ENCODE peak calls at places on chromosomes 7 and 10, in seven cellular contexts. T is esophagus muscularis mucosa, R is thyroid gland, W is GM12878, J is prostate gland, K is NB4, C is ovary. X is an unnamed sample.

GRCh38 chr7:137882806-137883205 is 36.0 kb upstream of the DGKI start:
- DNase-seq in R (no peak), C (no peak), W (no peak), J (no peak), T (no peak), K (no peak), X (no peak)

GRCh38 chr7:128671992-128672391 is at the start of gene GARIN1A:
- DNase-seq in J (no peak), K (no peak), T (no peak), W (no peak), C (no peak), R (no peak), X (no peak)

GRCh38 chr7:116697761-116698160 is 25.8 kb downstream of the MET start:
- DNase-seq in C (no peak), K (no peak), R (no peak), T (no peak), W (no peak), J (no peak), X (no peak)

GRCh38 chr7:32890553-32891045 is 961 bp downstream of the KBTBD2 start:
- DNase-seq in J (peak), R (peak), K (peak), T (no peak), C (no peak), W (peak), X (peak)

GRCh38 chr7:143240323-143241168 is 18.7 kb downstream of the TAS2R40 start:
- DNase-seq in W (no peak), C (peak), J (peak), T (no peak), R (peak), K (peak), X (peak)

GRCh38 chr10:78856421-78856820 is 212.3 kb upstream of the ZMIZ1 start:
- DNase-seq in R (peak), K (no peak), C (peak), J (no peak), W (no peak), T (no peak), X (peak)

GRCh38 chr10:76858721-76859120 is 778.9 kb downstream of the KCNMA1 start:
- DNase-seq in C (no peak), R (no peak), K (no peak), T (no peak), J (no peak), W (no peak), X (no peak)

GRCh38 chr10:100998183-100998990 is 1.2 kb upstream of the LZTS2 start:
- DNase-seq in C (peak), W (no peak), K (peak), J (peak), R (peak), T (no peak), X (peak)

GRCh38 chr7:30206466-30206865 is 71.7 kb downstream of the MTURN start:
- DNase-seq in T (peak), K (no peak), J (no peak), W (no peak), R (no peak), C (no peak), X (no peak)

GRCh38 chr7:137846588-137847417 is at the start of gene DGKI:
- DNase-seq in K (no peak), W (no peak), J (no peak), T (no peak), R (peak), C (peak), X (no peak)

GRCh38 chr7:25073451-25073850 is 51.6 kb downstream of the CYCS start:
- DNase-seq in J (no peak), R (peak), T (no peak), C (peak), K (no peak), W (no peak), X (peak)

GRCh38 chr7:12111461-12112405 is 99.4 kb upstream of the TMEM106B start:
- DNase-seq in R (peak), J (peak), C (peak), W (no peak), T (no peak), K (no peak), X (peak)

GRCh38 chr7:55557666-55558188 is 14.6 kb downstream of the VOPP1 start:
- DNase-seq in T (no peak), K (no peak), R (no peak), J (no peak), W (peak), C (no peak), X (no peak)

GRCh38 chr7:130346339-130346905 is 1.8 kb downstream of the CPA5 start:
- DNase-seq in R (no peak), T (no peak), J (no peak), K (no peak), W (no peak), C (no peak), X (no peak)

GRCh38 chr10:132069849-132070182 is 4.1 kb downstream of the JAKMIP3 start:
- DNase-seq in T (no peak), W (no peak), K (no peak), R (no peak), C (no peak), J (no peak), X (no peak)

GRCh38 chr10:7475046-7475860 is 64.4 kb upstream of the SFMBT2 start:
- DNase-seq in R (peak), K (no peak), W (no peak), C (peak), T (no peak), J (no peak), X (peak)

GRCh38 chr10:44997105-44997748 is 3.5 kb upstream of the ZNF22 start:
- DNase-seq in K (no peak), R (no peak), T (peak), C (no peak), J (no peak), W (no peak), X (no peak)

GRCh38 chr10:45071043-45071813 is 70.5 kb downstream of the ZNF22 start:
- DNase-seq in R (no peak), J (no peak), C (no peak), K (no peak), T (no peak), W (no peak), X (no peak)

GRCh38 chr10:63252095-63252762 is 119.1 kb downstream of the NRBF2 start:
- DNase-seq in K (no peak), J (no peak), T (no peak), W (no peak), C (no peak), R (no peak), X (no peak)

GRCh38 chr10:5888843-5889623 is 660 bp downstream of the ANKRD16 start:
- DNase-seq in C (no peak), J (no peak), K (peak), W (no peak), T (no peak), R (peak), X (peak)

GRCh38 chr10:47026301-47027107 is 115.3 kb downstream of the PTPN20 start:
- DNase-seq in C (peak), K (no peak), R (no peak), T (no peak), J (no peak), W (no peak), X (peak)

GRCh38 chr10:121873236-121873635 is 54.6 kb downstream of the ATE1 start:
- DNase-seq in K (no peak), C (no peak), W (no peak), J (no peak), R (no peak), T (no peak), X (no peak)

GRCh38 chr10:13775786-13776780 is 189.3 kb downstream of the PRPF18 start:
- DNase-seq in R (no peak), C (no peak), K (no peak), J (no peak), T (no peak), W (no peak), X (no peak)

GRCh38 chr10:121324678-121325213 is 273.5 kb downstream of the FGFR2 start:
- DNase-seq in R (peak), K (no peak), W (no peak), J (peak), T (peak), C (no peak), X (no peak)

DNA sequence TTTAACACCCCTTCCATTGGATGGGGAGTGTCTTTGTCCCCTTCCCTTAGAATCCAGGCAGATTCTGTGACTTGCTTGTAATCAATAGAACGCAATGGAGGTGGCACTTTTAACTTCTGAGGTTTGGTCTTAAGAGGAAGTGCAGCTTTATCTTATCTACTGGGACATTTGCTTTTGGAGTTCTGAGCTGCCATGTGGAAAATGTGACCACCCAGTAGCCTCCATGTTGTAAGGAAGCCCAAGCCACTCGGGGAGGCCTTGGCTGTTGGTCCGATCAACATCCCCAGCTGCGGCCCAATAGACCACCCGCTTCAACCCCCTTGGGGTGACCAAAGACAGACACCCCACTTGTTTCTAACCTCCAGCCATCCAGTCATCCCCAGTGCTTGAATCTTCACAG is 86.3 kb upstream of the FAM171A1 start:
- DNase-seq in J (no peak), K (no peak), W (no peak), R (no peak), C (no peak), T (no peak), X (no peak)
- TF ChIP-seq POLR2A in J (no peak), K (no peak), W (no peak), R (no peak), C (no peak), T (no peak), X (no peak)

GRCh38 chr10:75404335-75405200 is 3.0 kb upstream of the ZNF503 start:
- DNase-seq in C (peak), W (no peak), R (peak), J (peak), T (no peak), K (no peak), X (peak)
- TF ChIP-seq POLR2A in C (no peak), W (no peak), R (no peak), J (peak), T (no peak), K (no peak), X (peak)

GRCh38 chr10:38094158-38094922 is at the start of gene ZNF37A:
- DNase-seq in W (peak), K (peak), C (peak), R (peak), T (peak), J (peak), X (peak)
- TF ChIP-seq POLR2A in W (peak), K (peak), C (no peak), R (no peak), T (no peak), J (peak), X (peak)

GRCh38 chr7:44111759-44112158 is 7.6 kb downstream of the AEBP1 start:
- DNase-seq in J (no peak), K (no peak), C (no peak), W (no peak), R (no peak), T (no peak), X (no peak)

GRCh38 chr7:44113764-44114354 is 9.5 kb downstream of the POLD2 start:
- DNase-seq in W (no peak), C (no peak), T (no peak), R (no peak), K (no peak), J (no peak), X (no peak)

GRCh38 chr7:44114586-44115310 is 8.6 kb downstream of the POLD2 start:
- DNase-seq in T (no peak), C (peak), R (no peak), W (no peak), K (no peak), J (no peak), X (peak)

GRCh38 chr7:44112231-44112996 is 8.3 kb downstream of the AEBP1 start:
- DNase-seq in K (no peak), T (no peak), C (peak), R (no peak), W (no peak), J (no peak), X (peak)

GRCh38 chr7:44112997-44113763 is 9.0 kb downstream of the AEBP1 start:
- DNase-seq in W (no peak), T (no peak), J (no peak), R (no peak), K (no peak), C (peak), X (no peak)
- TF ChIP-seq POLR2A in W (no peak), T (no peak), J (no peak), R (no peak), K (no peak), C (no peak), X (no peak)

GRCh38 chr10:70145166-70145665 is 1.3 kb downstream of the TYSND1 start:
- DNase-seq in R (peak), T (no peak), K (no peak), W (no peak), C (no peak), J (no peak), X (no peak)

GRCh38 chr10:70144372-70145110 is 2.0 kb downstream of the TYSND1 start:
- DNase-seq in K (no peak), W (no peak), R (no peak), J (no peak), C (no peak), T (no peak), X (no peak)

GRCh38 chr10:70148516-70148915 is 2.0 kb upstream of the TYSND1 start:
- DNase-seq in K (no peak), T (no peak), W (no peak), C (no peak), R (no peak), J (no peak), X (no peak)

GRCh38 chr10:70146489-70147488 is at the start of gene TYSND1:
- DNase-seq in W (peak), J (peak), T (peak), C (peak), R (peak), K (peak), X (peak)

GRCh38 chr10:70145666-70146488 is 623 bp downstream of the TYSND1 start:
- DNase-seq in R (peak), J (peak), W (no peak), K (peak), T (no peak), C (peak), X (peak)
- TF ChIP-seq POLR2A in R (no peak), J (no peak), W (peak), K (peak), T (no peak), C (no peak), X (no peak)

DNA sequence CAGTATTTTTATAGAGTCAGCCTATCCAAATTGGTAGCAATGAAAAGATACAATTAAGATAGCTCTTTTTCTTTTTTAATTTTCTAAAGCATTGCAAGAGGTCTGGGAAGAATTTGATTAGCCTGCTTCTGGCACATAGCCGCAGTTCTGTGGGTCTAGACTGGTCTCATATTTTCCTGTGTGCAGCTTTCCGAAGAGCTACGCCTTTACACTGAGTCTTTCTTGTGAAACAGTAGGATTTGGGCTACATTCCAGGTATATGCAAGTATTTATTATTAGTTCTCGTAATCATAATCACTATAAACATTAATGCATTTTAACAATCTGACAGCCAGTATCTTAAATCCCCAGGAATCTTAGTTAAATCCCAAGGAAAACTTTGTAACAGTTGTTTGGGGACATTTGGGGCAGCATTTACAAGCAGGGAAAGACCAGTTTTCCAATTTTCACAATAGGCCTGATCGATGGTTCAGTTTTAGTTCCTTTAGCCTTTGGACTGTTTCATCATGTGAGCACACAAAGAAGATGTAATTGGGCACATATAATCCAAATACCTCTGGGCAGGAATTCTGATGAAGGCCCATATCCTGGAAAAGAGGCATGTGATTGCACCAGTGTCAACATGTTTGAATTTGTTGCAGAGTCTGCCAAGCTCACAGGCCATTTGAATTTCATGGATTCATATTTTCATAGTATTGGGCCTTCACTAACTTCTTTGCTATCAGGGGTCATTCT is 287.2 kb downstream of the INHBA start:
- DNase-seq in C (no peak), J (no peak), R (no peak), K (no peak), T (no peak), W (no peak), X (no peak)
- TF ChIP-seq POLR2A in C (no peak), J (no peak), R (no peak), K (no peak), T (no peak), W (no peak), X (no peak)

GRCh38 chr10:102850025-102850518 is 4.0 kb upstream of the BORCS7 start:
- DNase-seq in R (no peak), J (no peak), W (no peak), C (no peak), K (no peak), T (no peak), X (no peak)

GRCh38 chr10:102859911-102860310 is 5.9 kb downstream of the BORCS7 start:
- DNase-seq in K (no peak), W (no peak), T (no peak), C (no peak), J (no peak), R (peak), X (peak)

GRCh38 chr10:102856758-102857424 is 2.8 kb downstream of the BORCS7 start:
- DNase-seq in R (no peak), T (peak), W (no peak), K (no peak), J (no peak), C (no peak), X (no peak)

DNA sequence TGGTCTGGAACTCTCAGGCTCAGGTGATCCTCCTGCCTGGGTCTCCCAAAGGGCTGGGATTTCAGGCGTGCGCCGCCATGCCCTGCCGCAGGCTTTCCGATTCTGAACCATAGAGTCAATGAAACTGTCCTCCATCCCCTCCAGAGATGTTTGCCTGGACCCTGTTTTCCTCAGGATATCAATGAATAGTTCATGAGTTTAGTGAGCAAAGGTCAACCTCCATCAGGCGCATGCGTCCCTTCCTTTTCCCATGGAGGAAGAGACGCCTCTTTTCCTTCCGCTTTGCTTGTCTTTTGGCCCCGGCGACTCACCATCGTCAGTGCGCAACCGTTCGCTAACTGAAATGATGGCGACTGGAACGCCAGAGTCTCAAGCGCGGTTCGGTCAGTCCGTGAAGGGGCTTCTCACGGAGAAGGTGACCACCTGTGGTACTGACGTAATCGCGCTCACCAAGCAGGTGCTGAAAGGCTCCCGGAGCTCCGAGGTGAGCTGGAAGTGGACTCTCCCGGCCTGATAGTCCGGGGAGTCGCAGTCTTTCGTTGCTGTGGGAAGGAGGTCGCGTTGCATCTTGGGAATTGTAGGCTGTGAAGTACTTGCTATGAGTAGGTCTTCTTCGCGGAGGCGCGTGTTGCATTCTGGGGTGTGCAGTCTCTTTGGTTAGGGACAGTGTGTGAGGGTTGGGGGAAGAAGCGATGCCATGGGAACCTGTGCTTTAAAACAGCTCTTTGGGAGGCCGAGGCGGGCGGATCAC is at the start of gene BORCS7:
- DNase-seq in W (peak), T (peak), K (peak), R (peak), J (peak), C (peak), X (peak)
- TF ChIP-seq POLR2A in W (peak), T (peak), K (peak), R (no peak), J (peak), C (peak), X (peak)

GRCh38 chr7:26180792-26181198 is 19.8 kb downstream of the HNRNPA2B1 start:
- DNase-seq in T (no peak), W (no peak), R (peak), J (no peak), K (peak), C (no peak), X (peak)

GRCh38 chr7:26179422-26179821 is 21.1 kb downstream of the HNRNPA2B1 start:
- DNase-seq in W (no peak), K (no peak), J (no peak), C (no peak), R (no peak), T (no peak), X (no peak)

GRCh38 chr7:26178272-26178960 is 22.1 kb downstream of the HNRNPA2B1 start:
- DNase-seq in W (no peak), T (no peak), R (no peak), J (no peak), K (no peak), C (no peak), X (no peak)

GRCh38 chr7:26181474-26182227 is 18.9 kb downstream of the HNRNPA2B1 start:
- DNase-seq in J (no peak), W (no peak), R (no peak), K (no peak), T (no peak), C (no peak), X (no peak)

GRCh38 chr7:26179826-26180497 is 20.6 kb downstream of the HNRNPA2B1 start:
- DNase-seq in R (no peak), W (no peak), J (no peak), K (no peak), C (no peak), T (no peak), X (no peak)
- TF ChIP-seq POLR2A in R (no peak), W (peak), J (no peak), K (no peak), C (no peak), T (no peak), X (no peak)

X was measured in body of pancreas.